ENCODE peak calls at places on chromosomes 13 and 19, in six cellular contexts. E is activated T-cell treated with anti-CD3 and anti-CD28 coated beads for 48 hours, A is left ventricle myocardium inferior, R is MG63, O is omental fat pad, X is posterior cingulate gyrus. G is an unnamed sample.

GRCh38 chr13:66492479-66492878 is 737.7 kb downstream of the PCDH9 start:
- DNase-seq in E (no peak), A (no peak), R (no peak), O (no peak), X (no peak), G (peak)

GRCh38 chr19:4140237-4140711 is 13.2 kb upstream of the CREB3L3 start:
- DNase-seq in E (no peak), A (no peak), R (peak), O (no peak), X (no peak), G (peak)

GRCh38 chr19:31120952-31121351 is 228.3 kb downstream of the TSHZ3 start:
- DNase-seq in E (no peak), A (no peak), R (no peak), O (no peak), X (no peak), G (no peak)

GRCh38 chr19:19355606-19356139 is 35.0 kb downstream of the MAU2 start:
- DNase-seq in E (no peak), A (no peak), R (no peak), O (no peak), X (no peak), G (no peak)

GRCh38 chr19:56725829-56726424 is 54.4 kb upstream of the ZNF835 start:
- DNase-seq in E (no peak), A (no peak), R (no peak), O (no peak), X (no peak), G (no peak)

GRCh38 chr19:45130888-45131615 is 29.7 kb downstream of the NKPD1 start:
- DNase-seq in E (no peak), A (no peak), R (peak), O (no peak), X (peak), G (peak)

GRCh38 chr13:95676100-95676774 is 702 bp upstream of the DNAJC3 start:
- DNase-seq in E (no peak), A (no peak), R (peak), O (peak), X (no peak), G (no peak)

GRCh38 chr19:17676295-17676694 is 11.9 kb downstream of the UNC13A start:
- DNase-seq in E (no peak), A (no peak), R (no peak), O (no peak), X (no peak), G (no peak)

GRCh38 chr19:4523306-4524110 is 5.2 kb upstream of the PLIN4 start:
- DNase-seq in E (peak), A (peak), R (peak), O (no peak), X (no peak), G (peak)

G was measured in NCI-H1417.